ENCODE peak calls at places on chromosomes 16 and 17, in ten cellular contexts. One of them, this sample, is unnamed.
A peak's percentile ranks its signal among the peaks of the same experiment; 100 is the strongest.

GRCh38 chr17:29241015-29241963 is 5.4 kb upstream of the CRYBA1 start:
- DNase-seq in Panc1: peak; percentile 80
- DNase-seq in prostate gland: no peak
- DNase-seq in GM23338: peak; percentile 58
- DNase-seq in transverse colon: no peak
- DNase-seq in HCT116: peak; percentile 74
- DNase-seq in SK-N-SH: peak; percentile 39
- DNase-seq in H1: peak; percentile 67
- DNase-seq in esophagus muscularis mucosa: peak; percentile 90
- DNase-seq in upper lobe of left lung: peak; percentile 51
- DNase-seq in this sample: no peak

GRCh38 chr16:88702364-88703210 is 3.6 kb downstream of the RNF166 start:
- DNase-seq in Panc1: no peak
- DNase-seq in prostate gland: no peak
- DNase-seq in GM23338: no peak
- DNase-seq in transverse colon: no peak
- DNase-seq in HCT116: no peak
- DNase-seq in SK-N-SH: no peak
- DNase-seq in H1: no peak
- DNase-seq in esophagus muscularis mucosa: no peak
- DNase-seq in upper lobe of left lung: no peak
- DNase-seq in this sample: no peak

GRCh38 chr17:31061678-31062077 is 33.1 kb upstream of the NF1 start:
- DNase-seq in Panc1: no peak
- DNase-seq in prostate gland: no peak
- DNase-seq in GM23338: peak; percentile 75
- DNase-seq in transverse colon: no peak
- DNase-seq in HCT116: no peak
- DNase-seq in SK-N-SH: no peak
- DNase-seq in H1: no peak
- DNase-seq in esophagus muscularis mucosa: no peak
- DNase-seq in upper lobe of left lung: peak; percentile 24
- DNase-seq in this sample: no peak

GRCh38 chr17:4594406-4595349 is 10.3 kb downstream of the SMTNL2 start:
- DNase-seq in Panc1: no peak
- DNase-seq in prostate gland: no peak
- DNase-seq in GM23338: peak; percentile 89
- DNase-seq in transverse colon: peak; percentile 53
- DNase-seq in HCT116: no peak
- DNase-seq in SK-N-SH: peak; percentile 68
- DNase-seq in H1: no peak
- DNase-seq in esophagus muscularis mucosa: no peak
- DNase-seq in upper lobe of left lung: peak; percentile 57
- DNase-seq in this sample: peak; percentile 67

GRCh38 chr16:1197237-1197866 is 27.7 kb downstream of the TPSG1 start:
- DNase-seq in Panc1: no peak
- DNase-seq in prostate gland: no peak
- DNase-seq in GM23338: no peak
- DNase-seq in transverse colon: no peak
- DNase-seq in HCT116: no peak
- DNase-seq in SK-N-SH: no peak
- DNase-seq in H1: no peak
- DNase-seq in esophagus muscularis mucosa: no peak
- DNase-seq in upper lobe of left lung: no peak
- DNase-seq in this sample: no peak

GRCh38 chr17:81035389-81036127 is 607 bp downstream of the BAIAP2 start:
- DNase-seq in Panc1: no peak
- DNase-seq in prostate gland: no peak
- DNase-seq in GM23338: no peak
- DNase-seq in transverse colon: no peak
- DNase-seq in HCT116: no peak
- DNase-seq in SK-N-SH: no peak
- DNase-seq in H1: no peak
- DNase-seq in esophagus muscularis mucosa: no peak
- DNase-seq in upper lobe of left lung: no peak
- DNase-seq in this sample: no peak

GRCh38 chr16:17228048-17228707 is 242.6 kb downstream of the XYLT1 start:
- DNase-seq in Panc1: no peak
- DNase-seq in prostate gland: no peak
- DNase-seq in GM23338: no peak
- DNase-seq in transverse colon: no peak
- DNase-seq in HCT116: no peak
- DNase-seq in SK-N-SH: no peak
- DNase-seq in H1: no peak
- DNase-seq in esophagus muscularis mucosa: no peak
- DNase-seq in upper lobe of left lung: no peak
- DNase-seq in this sample: no peak

GRCh38 chr17:21008516-21008915 is 34.3 kb downstream of the USP22 start:
- DNase-seq in Panc1: no peak
- DNase-seq in prostate gland: no peak
- DNase-seq in GM23338: no peak
- DNase-seq in transverse colon: no peak
- DNase-seq in HCT116: no peak
- DNase-seq in SK-N-SH: no peak
- DNase-seq in H1: no peak
- DNase-seq in esophagus muscularis mucosa: no peak
- DNase-seq in upper lobe of left lung: no peak
- DNase-seq in this sample: no peak

GRCh38 chr17:76923491-76923890 is 55.3 kb downstream of the MGAT5B start:
- DNase-seq in Panc1: no peak
- DNase-seq in prostate gland: no peak
- DNase-seq in GM23338: no peak
- DNase-seq in transverse colon: no peak
- DNase-seq in HCT116: no peak
- DNase-seq in SK-N-SH: no peak
- DNase-seq in H1: no peak
- DNase-seq in esophagus muscularis mucosa: no peak
- DNase-seq in upper lobe of left lung: no peak
- DNase-seq in this sample: no peak

GRCh38 chr17:52383493-52384100 is 225.1 kb upstream of the CA10 start:
- DNase-seq in Panc1: peak; percentile 25
- DNase-seq in prostate gland: peak; percentile 70
- DNase-seq in GM23338: peak; percentile 91
- DNase-seq in transverse colon: peak; percentile 60
- DNase-seq in HCT116: peak; percentile 4
- DNase-seq in SK-N-SH: peak; percentile 55
- DNase-seq in H1: peak; percentile 66
- DNase-seq in esophagus muscularis mucosa: no peak
- DNase-seq in upper lobe of left lung: peak; percentile 38
- DNase-seq in this sample: peak; percentile 71

GRCh38 chr16:24834459-24835335 is 11.1 kb upstream of the SLC5A11 start:
- DNase-seq in Panc1: no peak
- DNase-seq in prostate gland: peak; percentile 15
- DNase-seq in GM23338: peak; percentile 73
- DNase-seq in transverse colon: peak; percentile 83
- DNase-seq in HCT116: peak; percentile 18
- DNase-seq in SK-N-SH: peak; percentile 39
- DNase-seq in H1: no peak
- DNase-seq in esophagus muscularis mucosa: no peak
- DNase-seq in upper lobe of left lung: no peak
- DNase-seq in this sample: peak; percentile 60

GRCh38 chr16:87608400-87608985 is 6.2 kb downstream of the JPH3 start:
- DNase-seq in Panc1: no peak
- DNase-seq in prostate gland: peak; percentile 17
- DNase-seq in GM23338: peak; percentile 89
- DNase-seq in transverse colon: peak; percentile 36
- DNase-seq in HCT116: no peak
- DNase-seq in SK-N-SH: no peak
- DNase-seq in H1: no peak
- DNase-seq in esophagus muscularis mucosa: no peak
- DNase-seq in upper lobe of left lung: no peak
- DNase-seq in this sample: peak; percentile 49

GRCh38 chr16:2177561-2177960 is 18.8 kb downstream of the CASKIN1 start:
- DNase-seq in Panc1: no peak
- DNase-seq in prostate gland: no peak
- DNase-seq in GM23338: no peak
- DNase-seq in transverse colon: no peak
- DNase-seq in HCT116: no peak
- DNase-seq in SK-N-SH: no peak
- DNase-seq in H1: no peak
- DNase-seq in esophagus muscularis mucosa: no peak
- DNase-seq in upper lobe of left lung: no peak
- DNase-seq in this sample: no peak

DNA sequence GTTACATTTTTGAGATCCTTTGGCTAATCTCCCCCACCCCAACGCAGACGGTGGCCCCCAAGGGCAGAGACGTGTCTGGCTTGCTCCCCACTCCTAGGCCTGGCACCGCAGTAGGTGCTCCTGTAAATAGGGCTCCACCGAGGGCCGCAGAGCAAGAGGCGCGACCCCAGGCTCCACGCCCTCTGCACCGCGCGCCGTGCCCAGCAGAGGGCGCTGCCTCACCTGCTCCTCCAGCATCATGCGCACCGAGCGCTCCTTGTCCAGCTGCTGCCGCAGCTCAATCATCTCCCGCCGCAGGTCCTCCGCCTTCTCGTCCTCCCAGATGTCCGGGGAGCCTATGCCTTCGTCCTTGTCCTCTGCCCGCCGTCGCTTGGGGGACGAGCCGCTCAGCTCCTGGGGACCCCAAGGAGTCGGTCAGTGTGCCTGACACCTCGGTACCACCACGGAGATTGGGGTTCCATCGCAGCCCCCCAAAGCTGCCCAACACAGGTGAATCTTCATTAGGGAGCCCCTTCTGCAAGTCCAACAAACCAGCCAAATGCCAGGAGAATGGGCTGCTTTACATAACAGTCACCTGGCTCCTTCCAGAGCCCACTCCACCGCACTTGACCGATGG is 11.2 kb downstream of the TFAP4 start:
- DNase-seq in Panc1: no peak
- DNase-seq in prostate gland: no peak
- DNase-seq in GM23338: peak; percentile 86
- DNase-seq in transverse colon: peak; percentile 24
- DNase-seq in HCT116: peak; percentile 22
- DNase-seq in SK-N-SH: peak; percentile 78
- DNase-seq in H1: no peak
- DNase-seq in esophagus muscularis mucosa: no peak
- DNase-seq in upper lobe of left lung: no peak
- DNase-seq in this sample: no peak
- TF ChIP-seq POLR2AphosphoS5 in Panc1: no peak
- TF ChIP-seq POLR2AphosphoS5 in prostate gland: no peak
- TF ChIP-seq POLR2AphosphoS5 in GM23338: no peak
- TF ChIP-seq POLR2AphosphoS5 in transverse colon: no peak
- TF ChIP-seq POLR2AphosphoS5 in HCT116: no peak
- TF ChIP-seq POLR2AphosphoS5 in SK-N-SH: no peak
- TF ChIP-seq POLR2AphosphoS5 in H1: no peak
- TF ChIP-seq POLR2AphosphoS5 in esophagus muscularis mucosa: peak; percentile 29
- TF ChIP-seq POLR2AphosphoS5 in upper lobe of left lung: no peak
- TF ChIP-seq POLR2AphosphoS5 in this sample: no peak

GRCh38 chr16:14106457-14106856 is 35.3 kb downstream of the MRTFB start:
- DNase-seq in Panc1: no peak
- DNase-seq in prostate gland: no peak
- DNase-seq in GM23338: no peak
- DNase-seq in transverse colon: no peak
- DNase-seq in HCT116: no peak
- DNase-seq in SK-N-SH: no peak
- DNase-seq in H1: no peak
- DNase-seq in esophagus muscularis mucosa: no peak
- DNase-seq in upper lobe of left lung: no peak
- DNase-seq in this sample: no peak

GRCh38 chr16:14102925-14103720 is 32.0 kb downstream of the MRTFB start:
- DNase-seq in Panc1: no peak
- DNase-seq in prostate gland: no peak
- DNase-seq in GM23338: no peak
- DNase-seq in transverse colon: no peak
- DNase-seq in HCT116: no peak
- DNase-seq in SK-N-SH: no peak
- DNase-seq in H1: no peak
- DNase-seq in esophagus muscularis mucosa: no peak
- DNase-seq in upper lobe of left lung: no peak
- DNase-seq in this sample: no peak

GRCh38 chr16:14104066-14104465 is 32.9 kb downstream of the MRTFB start:
- DNase-seq in Panc1: no peak
- DNase-seq in prostate gland: no peak
- DNase-seq in GM23338: no peak
- DNase-seq in transverse colon: no peak
- DNase-seq in HCT116: no peak
- DNase-seq in SK-N-SH: no peak
- DNase-seq in H1: no peak
- DNase-seq in esophagus muscularis mucosa: no peak
- DNase-seq in upper lobe of left lung: no peak
- DNase-seq in this sample: no peak

GRCh38 chr16:14106961-14107360 is 35.8 kb downstream of the MRTFB start:
- DNase-seq in Panc1: no peak
- DNase-seq in prostate gland: no peak
- DNase-seq in GM23338: no peak
- DNase-seq in transverse colon: no peak
- DNase-seq in HCT116: no peak
- DNase-seq in SK-N-SH: no peak
- DNase-seq in H1: no peak
- DNase-seq in esophagus muscularis mucosa: no peak
- DNase-seq in upper lobe of left lung: no peak
- DNase-seq in this sample: no peak

DNA sequence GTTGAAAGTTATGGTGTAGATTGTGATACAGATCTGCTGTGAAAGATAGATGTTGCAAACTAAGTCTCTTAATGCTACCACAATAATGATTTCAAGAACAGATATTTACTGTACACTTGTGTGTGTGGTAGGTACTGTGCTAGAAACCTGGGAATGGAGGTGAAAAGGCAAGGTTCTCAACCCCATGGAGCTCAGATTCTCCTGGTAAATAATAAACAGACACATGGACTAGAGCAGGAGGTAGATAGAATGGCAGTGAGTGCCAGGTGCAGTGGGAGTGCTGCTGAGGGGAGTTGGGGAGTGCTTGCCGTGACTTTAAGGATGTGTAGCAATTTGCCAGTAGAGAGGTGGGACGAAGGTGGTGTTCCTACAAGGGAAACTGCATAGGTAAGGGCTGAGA is 34.9 kb downstream of the MRTFB start:
- DNase-seq in Panc1: no peak
- DNase-seq in prostate gland: no peak
- DNase-seq in GM23338: no peak
- DNase-seq in transverse colon: no peak
- DNase-seq in HCT116: no peak
- DNase-seq in SK-N-SH: no peak
- DNase-seq in H1: no peak
- DNase-seq in esophagus muscularis mucosa: no peak
- DNase-seq in upper lobe of left lung: no peak
- DNase-seq in this sample: no peak
- H3K4me1 ChIP-seq in Panc1: peaks cover 8% of the 10 kb centered on the region
- H3K4me1 ChIP-seq in prostate gland: no peaks in the 10 kb centered on the region
- H3K4me1 ChIP-seq in GM23338: peaks cover 18% of the 10 kb centered on the region
- H3K4me1 ChIP-seq in transverse colon: peaks cover 39% of the 10 kb centered on the region
- H3K4me1 ChIP-seq in HCT116: peaks cover 13% of the 10 kb centered on the region
- H3K4me1 ChIP-seq in SK-N-SH: no peaks in the 10 kb centered on the region
- H3K4me1 ChIP-seq in H1: peaks cover 10% of the 10 kb centered on the region
- H3K4me1 ChIP-seq in esophagus muscularis mucosa: peaks cover 66% of the 10 kb centered on the region
- H3K4me1 ChIP-seq in upper lobe of left lung: peaks cover 34% of the 10 kb centered on the region
- H3K4me1 ChIP-seq in this sample: peaks cover 59% of the 10 kb centered on the region

GRCh38 chr17:47816111-47816735 is 5.4 kb downstream of the OSBPL7 start:
- DNase-seq in Panc1: no peak
- DNase-seq in prostate gland: no peak
- DNase-seq in GM23338: no peak
- DNase-seq in transverse colon: no peak
- DNase-seq in HCT116: no peak
- DNase-seq in SK-N-SH: no peak
- DNase-seq in H1: no peak
- DNase-seq in esophagus muscularis mucosa: no peak
- DNase-seq in upper lobe of left lung: no peak
- DNase-seq in this sample: no peak
- H3K36me3 ChIP-seq in Panc1: peaks cover under 1% of the 10 kb centered on the region
- H3K36me3 ChIP-seq in prostate gland: peaks cover 5% of the 10 kb centered on the region
- H3K36me3 ChIP-seq in GM23338: no peaks in the 10 kb centered on the region
- H3K36me3 ChIP-seq in transverse colon: no peaks in the 10 kb centered on the region
- H3K36me3 ChIP-seq in HCT116: peaks cover 2% of the 10 kb centered on the region
- H3K36me3 ChIP-seq in SK-N-SH: peaks cover 69% of the 10 kb centered on the region
- H3K36me3 ChIP-seq in H1: no peaks in the 10 kb centered on the region
- H3K36me3 ChIP-seq in esophagus muscularis mucosa: peaks cover 71% of the 10 kb centered on the region
- H3K36me3 ChIP-seq in upper lobe of left lung: peaks cover 53% of the 10 kb centered on the region
- H3K36me3 ChIP-seq in this sample: peaks cover 86% of the 10 kb centered on the region

GRCh38 chr16:90022209-90023077 is 3.2 kb upstream of the DBNDD1 start:
- DNase-seq in Panc1: peak; percentile 39
- DNase-seq in prostate gland: peak; percentile 90
- DNase-seq in GM23338: peak; percentile 96
- DNase-seq in transverse colon: peak; percentile 93
- DNase-seq in HCT116: peak; percentile 87
- DNase-seq in SK-N-SH: peak; percentile 96
- DNase-seq in H1: no peak
- DNase-seq in esophagus muscularis mucosa: peak; percentile 95
- DNase-seq in upper lobe of left lung: peak; percentile 93
- DNase-seq in this sample: peak; percentile 95
- TF ChIP-seq POLR2AphosphoS5 in Panc1: peak; percentile 80
- TF ChIP-seq POLR2AphosphoS5 in prostate gland: peak; percentile 93
- TF ChIP-seq POLR2AphosphoS5 in GM23338: peak; percentile 71
- TF ChIP-seq POLR2AphosphoS5 in transverse colon: peak; percentile 71
- TF ChIP-seq POLR2AphosphoS5 in HCT116: peak; percentile 89
- TF ChIP-seq POLR2AphosphoS5 in SK-N-SH: peak; percentile 79
- TF ChIP-seq POLR2AphosphoS5 in H1: peak; percentile 54
- TF ChIP-seq POLR2AphosphoS5 in esophagus muscularis mucosa: peak; percentile 68
- TF ChIP-seq POLR2AphosphoS5 in upper lobe of left lung: peak; percentile 89
- TF ChIP-seq POLR2AphosphoS5 in this sample: peak; percentile 86

This sample was measured in stomach.